ENCODE peak calls at places on chromosomes 3 and 15, in five cellular contexts. One of them, this sample, is unnamed.

GRCh38 chr3:36707623-36708409 is 56.5 kb downstream of the DCLK3 start:
- DNase-seq in stimulated activated CD4-positive, alpha-beta T cell treated with anti-CD3 and anti-CD28 coated beads, TNF-alpha, amount 100 ng/mL, for 24 hours: no peak
- DNase-seq in iPS-NIHi11: no peak
- DNase-seq in GOT3: peak; percentile 4
- DNase-seq in hepatocyte: no peak
- DNase-seq in this sample: no peak

GRCh38 chr15:22224241-22224671 is 143.9 kb downstream of the OR4M2 start:
- DNase-seq in stimulated activated CD4-positive, alpha-beta T cell treated with anti-CD3 and anti-CD28 coated beads, TNF-alpha, amount 100 ng/mL, for 24 hours: no peak
- DNase-seq in iPS-NIHi11: no peak
- DNase-seq in GOT3: no peak
- DNase-seq in hepatocyte: no peak
- DNase-seq in this sample: no peak

GRCh38 chr3:108127301-108127988 is 36.6 kb upstream of the CD47 start:
- DNase-seq in stimulated activated CD4-positive, alpha-beta T cell treated with anti-CD3 and anti-CD28 coated beads, TNF-alpha, amount 100 ng/mL, for 24 hours: no peak
- DNase-seq in iPS-NIHi11: no peak
- DNase-seq in GOT3: no peak
- DNase-seq in hepatocyte: no peak
- DNase-seq in this sample: no peak

GRCh38 chr3:89405145-89405544 is 297.7 kb downstream of the EPHA3 start:
- DNase-seq in stimulated activated CD4-positive, alpha-beta T cell treated with anti-CD3 and anti-CD28 coated beads, TNF-alpha, amount 100 ng/mL, for 24 hours: no peak
- DNase-seq in iPS-NIHi11: no peak
- DNase-seq in GOT3: no peak
- DNase-seq in hepatocyte: no peak
- DNase-seq in this sample: no peak

GRCh38 chr3:172816281-172816680 is 65.8 kb downstream of the ECT2 start:
- DNase-seq in stimulated activated CD4-positive, alpha-beta T cell treated with anti-CD3 and anti-CD28 coated beads, TNF-alpha, amount 100 ng/mL, for 24 hours: no peak
- DNase-seq in iPS-NIHi11: no peak
- DNase-seq in GOT3: no peak
- DNase-seq in hepatocyte: no peak
- DNase-seq in this sample: no peak

GRCh38 chr3:132164469-132165092 is 129.8 kb upstream of the CPNE4 start:
- DNase-seq in stimulated activated CD4-positive, alpha-beta T cell treated with anti-CD3 and anti-CD28 coated beads, TNF-alpha, amount 100 ng/mL, for 24 hours: no peak
- DNase-seq in iPS-NIHi11: no peak
- DNase-seq in GOT3: no peak
- DNase-seq in hepatocyte: peak; percentile 36
- DNase-seq in this sample: no peak

GRCh38 chr15:100030586-100031249 is 297.5 kb upstream of the LYSMD4 start:
- DNase-seq in stimulated activated CD4-positive, alpha-beta T cell treated with anti-CD3 and anti-CD28 coated beads, TNF-alpha, amount 100 ng/mL, for 24 hours: no peak
- DNase-seq in iPS-NIHi11: no peak
- DNase-seq in GOT3: no peak
- DNase-seq in hepatocyte: no peak
- DNase-seq in this sample: no peak

GRCh38 chr15:82972990-82973389 is 13.0 kb upstream of the RAMAC start:
- DNase-seq in stimulated activated CD4-positive, alpha-beta T cell treated with anti-CD3 and anti-CD28 coated beads, TNF-alpha, amount 100 ng/mL, for 24 hours: no peak
- DNase-seq in iPS-NIHi11: no peak
- DNase-seq in GOT3: no peak
- DNase-seq in hepatocyte: no peak
- DNase-seq in this sample: no peak

GRCh38 chr3:51686512-51687215 is 15.6 kb downstream of the TEX264 start:
- DNase-seq in stimulated activated CD4-positive, alpha-beta T cell treated with anti-CD3 and anti-CD28 coated beads, TNF-alpha, amount 100 ng/mL, for 24 hours: peak; percentile 55
- DNase-seq in iPS-NIHi11: no peak
- DNase-seq in GOT3: no peak
- DNase-seq in hepatocyte: no peak
- DNase-seq in this sample: no peak

GRCh38 chr15:43930556-43930955 is 103.8 kb downstream of the WDR76 start:
- DNase-seq in stimulated activated CD4-positive, alpha-beta T cell treated with anti-CD3 and anti-CD28 coated beads, TNF-alpha, amount 100 ng/mL, for 24 hours: no peak
- DNase-seq in iPS-NIHi11: no peak
- DNase-seq in GOT3: no peak
- DNase-seq in hepatocyte: no peak
- DNase-seq in this sample: no peak

GRCh38 chr3:152488449-152488848 is 219.7 kb downstream of the MBNL1 start:
- DNase-seq in stimulated activated CD4-positive, alpha-beta T cell treated with anti-CD3 and anti-CD28 coated beads, TNF-alpha, amount 100 ng/mL, for 24 hours: no peak
- DNase-seq in iPS-NIHi11: no peak
- DNase-seq in GOT3: no peak
- DNase-seq in hepatocyte: no peak
- DNase-seq in this sample: no peak

GRCh38 chr3:38519651-38520050 is 23.5 kb downstream of the EXOG start:
- DNase-seq in stimulated activated CD4-positive, alpha-beta T cell treated with anti-CD3 and anti-CD28 coated beads, TNF-alpha, amount 100 ng/mL, for 24 hours: no peak
- DNase-seq in iPS-NIHi11: peak; percentile 42
- DNase-seq in GOT3: no peak
- DNase-seq in hepatocyte: no peak
- DNase-seq in this sample: no peak

GRCh38 chr3:146640955-146641867 is 36.1 kb upstream of the PLSCR5 start:
- DNase-seq in stimulated activated CD4-positive, alpha-beta T cell treated with anti-CD3 and anti-CD28 coated beads, TNF-alpha, amount 100 ng/mL, for 24 hours: no peak
- DNase-seq in iPS-NIHi11: peak; percentile 41
- DNase-seq in GOT3: no peak
- DNase-seq in hepatocyte: peak; percentile 39
- DNase-seq in this sample: no peak

GRCh38 chr3:149342413-149343340 is 9.2 kb upstream of the TM4SF18 start:
- DNase-seq in stimulated activated CD4-positive, alpha-beta T cell treated with anti-CD3 and anti-CD28 coated beads, TNF-alpha, amount 100 ng/mL, for 24 hours: no peak
- DNase-seq in iPS-NIHi11: no peak
- DNase-seq in GOT3: no peak
- DNase-seq in hepatocyte: no peak
- DNase-seq in this sample: no peak

GRCh38 chr3:13882876-13883275 is 3.0 kb upstream of the WNT7A start:
- DNase-seq in stimulated activated CD4-positive, alpha-beta T cell treated with anti-CD3 and anti-CD28 coated beads, TNF-alpha, amount 100 ng/mL, for 24 hours: no peak
- DNase-seq in iPS-NIHi11: no peak
- DNase-seq in GOT3: no peak
- DNase-seq in hepatocyte: no peak
- DNase-seq in this sample: no peak

GRCh38 chr3:8852511-8852910 is 83.1 kb upstream of the OXTR start:
- DNase-seq in stimulated activated CD4-positive, alpha-beta T cell treated with anti-CD3 and anti-CD28 coated beads, TNF-alpha, amount 100 ng/mL, for 24 hours: no peak
- DNase-seq in iPS-NIHi11: no peak
- DNase-seq in GOT3: no peak
- DNase-seq in hepatocyte: no peak
- DNase-seq in this sample: no peak

GRCh38 chr15:85854345-85855097 is 59.8 kb upstream of the KLHL25 start:
- DNase-seq in stimulated activated CD4-positive, alpha-beta T cell treated with anti-CD3 and anti-CD28 coated beads, TNF-alpha, amount 100 ng/mL, for 24 hours: peak; percentile 48
- DNase-seq in iPS-NIHi11: peak; percentile 75
- DNase-seq in GOT3: no peak
- DNase-seq in hepatocyte: peak; percentile 75
- DNase-seq in this sample: no peak

This sample was measured in thoracic aorta.